ENCODE peak calls at places on chromosomes 12 and 14, in ten cellular contexts. B, N, O, X, U, P, J, A, W and I are unnamed samples.

GRCh38 chr12:30687265-30687986 is 8.2 kb downstream of the IPO8 start:
- DNase-seq in X (no peak), B (no peak), J (no peak), P (peak; percentile 34), N (no peak), W (no peak), O (no peak), A (no peak), U (no peak), I (no peak)

GRCh38 chr14:99732436-99733220 is 48.5 kb downstream of the CYP46A1 start:
- DNase-seq in J (peak; percentile 41), W (peak; percentile 35), U (no peak), P (no peak), X (peak; percentile 52), A (no peak), N (no peak), B (peak; percentile 69), O (peak; percentile 62), I (no peak)

GRCh38 chr12:50504798-50505385 is at the start of gene DIP2B:
- DNase-seq in A (peak; percentile 76), P (peak; percentile 97), W (peak; percentile 97), B (peak; percentile 99), X (peak; percentile 97), U (peak; percentile 100), O (peak; percentile 98), N (peak; percentile 96), J (peak; percentile 97), I (peak; percentile 93)

GRCh38 chr14:99138999-99139865 is 132.8 kb downstream of the BCL11B start:
- DNase-seq in N (no peak), B (no peak), J (peak; percentile 28), U (no peak), A (no peak), X (no peak), P (no peak), O (peak; percentile 42), W (no peak), I (no peak)

GRCh38 chr12:105164068-105164467 is 56.5 kb downstream of the WASHC4 start:
- DNase-seq in O (no peak), W (no peak), B (no peak), A (no peak), P (no peak), U (no peak), J (no peak), N (no peak), X (no peak), I (no peak)

GRCh38 chr12:121033625-121034349 is 5.3 kb downstream of the OASL start:
- DNase-seq in P (peak; percentile 21), B (no peak), U (no peak), N (peak; percentile 87), O (no peak), A (no peak), J (no peak), X (no peak), W (no peak), I (no peak)

GRCh38 chr12:71684081-71684480 is 1.8 kb upstream of the TMEM19 start:
- DNase-seq in X (no peak), B (no peak), J (no peak), W (no peak), A (no peak), P (no peak), N (no peak), U (no peak), O (no peak), I (no peak)

GRCh38 chr12:5622280-5622679 is 190.4 kb downstream of the NTF3 start:
- DNase-seq in P (no peak), U (no peak), O (no peak), N (no peak), X (no peak), J (no peak), W (peak; percentile 62), B (no peak), A (no peak), I (no peak)

GRCh38 chr12:58529114-58529665 is 391.1 kb downstream of the LRIG3 start:
- DNase-seq in P (peak; percentile 50), O (no peak), A (no peak), B (no peak), J (no peak), N (peak; percentile 71), U (no peak), X (no peak), W (no peak), I (no peak)

GRCh38 chr14:33686856-33687255 is 264.0 kb downstream of the EGLN3 start:
- DNase-seq in W (no peak), A (no peak), P (no peak), O (no peak), B (no peak), X (no peak), U (no peak), N (no peak), J (no peak), I (no peak)

GRCh38 chr14:35708072-35708471 is 101.0 kb downstream of the RALGAPA1 start:
- DNase-seq in J (no peak), W (no peak), P (no peak), N (no peak), U (no peak), A (no peak), X (no peak), O (no peak), B (no peak), I (no peak)

DNA sequence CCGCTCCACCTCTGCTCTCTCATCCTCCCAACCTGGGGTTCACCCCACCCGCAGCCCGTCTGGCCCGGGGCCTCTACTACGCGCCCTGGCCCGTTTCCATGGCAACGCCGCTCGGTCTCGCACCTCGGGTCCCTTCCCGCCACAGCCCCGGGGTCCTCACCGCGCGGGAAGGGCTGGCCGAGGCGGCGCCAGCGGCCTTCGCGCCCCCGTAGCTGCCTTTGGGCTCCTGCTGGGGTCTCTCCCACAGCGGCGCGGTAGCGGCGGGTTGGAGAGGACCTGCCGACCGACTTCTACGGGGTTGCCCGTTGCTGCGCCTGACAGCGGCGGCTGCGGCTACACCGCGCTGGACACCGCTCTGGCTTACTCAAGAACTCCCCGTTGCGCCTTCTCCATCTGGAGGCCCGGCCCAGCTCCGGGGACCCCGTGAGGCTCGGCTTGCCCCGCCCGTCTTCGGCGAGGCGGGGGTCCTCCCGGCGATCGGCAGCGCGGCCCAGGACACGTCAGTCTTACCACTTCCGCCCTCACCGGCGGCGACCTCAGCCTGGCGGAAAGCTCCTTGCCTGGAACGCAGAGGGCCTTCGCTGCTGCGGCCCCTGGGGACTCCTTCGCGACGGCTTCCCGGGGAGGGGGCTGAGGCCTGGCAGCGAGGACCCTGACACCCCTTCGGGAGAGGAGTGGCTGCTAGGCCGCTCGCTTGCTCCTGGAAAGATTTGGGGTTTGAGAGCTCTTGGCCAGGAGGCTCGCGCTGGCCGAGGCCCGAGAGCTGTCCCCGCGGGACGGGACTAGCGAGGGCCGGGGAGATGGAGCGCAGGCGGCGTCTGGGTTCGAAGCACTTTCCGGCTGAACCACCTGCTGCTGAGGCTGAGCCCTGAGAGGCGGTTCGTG is at the start of gene TM9SF1:
- DNase-seq in X (peak; percentile 87), W (peak; percentile 93), P (peak; percentile 92), A (no peak), J (peak; percentile 86), B (peak; percentile 99), N (peak; percentile 78), O (peak; percentile 94), U (peak; percentile 97), I (peak; percentile 71)
- H3K36me3 ChIP-seq in X (peaks cover 7% of the 10 kb centered on the region), W (no peaks in the 10 kb centered on the region), P (peaks cover 14% of the 10 kb centered on the region), A (no peaks in the 10 kb centered on the region), J (no peaks in the 10 kb centered on the region), B (peaks cover 15% of the 10 kb centered on the region), N (peaks cover 8% of the 10 kb centered on the region), O (peaks cover 19% of the 10 kb centered on the region), U (peaks cover 26% of the 10 kb centered on the region), I (peaks cover 50% of the 10 kb centered on the region)

DNA sequence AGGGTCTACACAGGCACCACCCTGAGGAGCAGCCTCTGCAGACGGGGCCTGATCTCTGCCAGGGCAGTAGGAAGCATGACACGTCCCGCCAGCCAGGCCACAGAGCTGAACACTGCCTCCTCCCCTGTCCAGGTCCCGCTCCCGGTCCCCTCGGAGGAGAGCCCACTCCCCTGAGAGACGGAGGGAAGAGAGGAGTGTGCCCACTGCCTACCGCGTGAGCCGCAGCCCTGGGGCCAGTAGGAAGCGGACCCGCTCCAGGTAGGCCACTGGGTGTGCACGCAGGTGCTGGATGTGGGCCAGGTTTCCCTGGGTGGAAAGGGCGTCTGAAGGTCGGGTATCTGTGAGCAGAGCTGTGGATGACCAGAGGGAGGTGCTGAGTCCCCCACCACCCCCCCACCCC is 41.9 kb upstream of the MMP17 start:
- DNase-seq in W (no peak), O (no peak), J (no peak), B (no peak), P (no peak), A (no peak), X (no peak), N (no peak), U (no peak), I (no peak)
- H3K36me3 ChIP-seq in W (no peaks in the 10 kb centered on the region), O (peaks cover 32% of the 10 kb centered on the region), J (peaks cover 13% of the 10 kb centered on the region), B (peaks cover 75% of the 10 kb centered on the region), P (peaks cover 69% of the 10 kb centered on the region), A (peaks cover 4% of the 10 kb centered on the region), X (peaks cover 26% of the 10 kb centered on the region), N (peaks cover 53% of the 10 kb centered on the region), U (peaks cover 93% of the 10 kb centered on the region), I (peaks cover 28% of the 10 kb centered on the region)

DNA sequence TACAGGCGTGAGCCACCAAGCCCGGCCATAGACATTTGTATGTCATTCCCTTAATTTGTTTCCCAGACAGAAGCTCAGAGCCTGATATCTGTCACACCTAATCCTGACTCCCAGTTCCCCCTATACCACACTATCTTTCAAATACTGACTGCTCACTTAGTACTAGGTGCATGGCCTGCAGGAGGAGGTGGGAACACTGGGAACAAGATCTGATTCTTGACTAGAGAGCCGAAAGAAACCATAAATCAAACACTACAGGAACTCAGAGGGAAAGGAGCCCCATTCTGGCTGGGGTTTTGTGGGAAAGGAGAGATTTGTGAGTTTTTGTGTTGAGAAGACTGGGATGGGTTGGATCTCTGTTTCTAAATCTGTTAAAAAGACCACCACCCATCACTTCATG is 4.9 kb downstream of the KHNYN start:
- DNase-seq in N (no peak), J (no peak), P (no peak), W (no peak), A (no peak), X (no peak), U (no peak), B (no peak), O (no peak), I (no peak)
- H3K36me3 ChIP-seq in N (peaks cover 28% of the 10 kb centered on the region), J (peaks cover 44% of the 10 kb centered on the region), P (peaks cover 58% of the 10 kb centered on the region), W (no peaks in the 10 kb centered on the region), A (peaks cover 3% of the 10 kb centered on the region), X (peaks cover 15% of the 10 kb centered on the region), U (peaks cover 68% of the 10 kb centered on the region), B (peaks cover 75% of the 10 kb centered on the region), O (peaks cover 30% of the 10 kb centered on the region), I (peaks cover 32% of the 10 kb centered on the region)

GRCh38 chr14:88496414-88496813 is 58.4 kb downstream of the PTPN21 start:
- DNase-seq in X (no peak), A (no peak), B (no peak), O (no peak), J (no peak), N (no peak), U (no peak), P (no peak), W (no peak), I (no peak)

GRCh38 chr14:88488897-88489296 is 65.9 kb downstream of the PTPN21 start:
- DNase-seq in N (no peak), O (no peak), B (no peak), P (no peak), W (no peak), A (no peak), J (no peak), U (no peak), X (no peak), I (no peak)

GRCh38 chr14:88493392-88494185 is 61.2 kb downstream of the PTPN21 start:
- DNase-seq in A (no peak), W (no peak), J (no peak), U (no peak), X (no peak), N (no peak), O (no peak), B (no peak), P (no peak), I (no peak)

GRCh38 chr14:88490168-88490567 is 64.6 kb downstream of the PTPN21 start:
- DNase-seq in U (no peak), J (no peak), X (no peak), N (no peak), B (no peak), P (no peak), W (no peak), O (no peak), A (no peak), I (no peak)

GRCh38 chr14:88492272-88493089 is 62.3 kb downstream of the PTPN21 start:
- DNase-seq in U (no peak), A (peak; percentile 50), O (peak; percentile 76), W (peak; percentile 51), N (peak; percentile 88), P (peak; percentile 91), J (peak; percentile 65), X (peak; percentile 78), B (no peak), I (peak; percentile 79)
- H3K36me3 ChIP-seq in U (peaks cover 24% of the 10 kb centered on the region), A (peaks cover 3% of the 10 kb centered on the region), O (peaks cover 11% of the 10 kb centered on the region), W (no peaks in the 10 kb centered on the region), N (no peaks in the 10 kb centered on the region), P (peaks cover 45% of the 10 kb centered on the region), J (no peaks in the 10 kb centered on the region), X (peaks cover 10% of the 10 kb centered on the region), B (peaks cover 4% of the 10 kb centered on the region), I (peaks cover 58% of the 10 kb centered on the region)